ENCODE peak calls at places on chromosome 9, in six cellular contexts. R, D, E, H, P and V are unnamed samples.

GRCh38 chr9:130946778-130947617 is 8.0 kb upstream of the FIBCD1 start:
- DNase-seq in R (no peak), D (no peak), E (peak), H (peak), P (no peak), V (no peak)

GRCh38 chr9:119811030-119811429 is 441.8 kb upstream of the BRINP1 start:
- DNase-seq in R (no peak), D (no peak), E (no peak), H (peak), P (no peak), V (no peak)

GRCh38 chr9:122236681-122237080 is 7.9 kb upstream of the LHX6 start:
- DNase-seq in R (no peak), D (no peak), E (peak), H (no peak), P (no peak), V (no peak)

GRCh38 chr9:106862115-106862945 is 636 bp upstream of the ZNF462 start:
- DNase-seq in R (no peak), D (no peak), E (peak), H (peak), P (peak), V (no peak)

GRCh38 chr9:114905160-114905940 is 25.0 kb downstream of the TNFSF8 start:
- DNase-seq in R (no peak), D (no peak), E (no peak), H (no peak), P (no peak), V (no peak)

GRCh38 chr9:128136816-128137793 is 9.6 kb upstream of the PTGES2 start:
- DNase-seq in R (no peak), D (no peak), E (no peak), H (peak), P (no peak), V (no peak)

GRCh38 chr9:82334286-82334685 is 345.7 kb downstream of the SPATA31D1 start:
- DNase-seq in R (no peak), D (no peak), E (no peak), H (peak), P (no peak), V (no peak)

GRCh38 chr9:5460157-5460556 is 9.8 kb downstream of the CD274 start:
- DNase-seq in R (no peak), D (no peak), E (no peak), H (no peak), P (no peak), V (no peak)

GRCh38 chr9:112028242-112029221 is 131.9 kb downstream of the UGCG start:
- DNase-seq in R (no peak), D (no peak), E (no peak), H (no peak), P (no peak), V (peak)

GRCh38 chr9:33161589-33162132 is 5.5 kb downstream of the B4GALT1 start:
- DNase-seq in R (no peak), D (no peak), E (no peak), H (no peak), P (no peak), V (no peak)

GRCh38 chr9:22008662-22009562 is at the start of gene CDKN2B:
- DNase-seq in R (peak), D (peak), E (peak), H (peak), P (peak), V (peak)

GRCh38 chr9:135328485-135329417 is 150.8 kb upstream of the PPP1R26 start:
- DNase-seq in R (no peak), D (no peak), E (no peak), H (no peak), P (peak), V (no peak)

GRCh38 chr9:89426389-89426961 is 71.4 kb downstream of the SEMA4D start:
- DNase-seq in R (no peak), D (no peak), E (no peak), H (no peak), P (no peak), V (peak)

GRCh38 chr9:106405871-106406435 is 457.0 kb upstream of the ZNF462 start:
- DNase-seq in R (no peak), D (no peak), E (no peak), H (peak), P (no peak), V (no peak)

GRCh38 chr9:7752481-7752880 is 47.1 kb downstream of the DMAC1 start:
- DNase-seq in R (no peak), D (no peak), E (no peak), H (no peak), P (no peak), V (no peak)

GRCh38 chr9:104412238-104412637 is 91.8 kb upstream of the OR13F1 start:
- DNase-seq in R (no peak), D (no peak), E (no peak), H (peak), P (no peak), V (no peak)

GRCh38 chr9:106689089-106689488 is 173.9 kb upstream of the ZNF462 start:
- DNase-seq in R (no peak), D (no peak), E (no peak), H (peak), P (no peak), V (no peak)

GRCh38 chr9:121756477-121757285 is 105.2 kb downstream of the DAB2IP start:
- DNase-seq in R (no peak), D (no peak), E (peak), H (no peak), P (no peak), V (no peak)

GRCh38 chr9:94812343-94812742 is 85.8 kb downstream of the AOPEP start:
- DNase-seq in R (no peak), D (no peak), E (no peak), H (peak), P (no peak), V (no peak)

GRCh38 chr9:127714020-127714835 is 1.2 kb downstream of the PTRH1 start:
- DNase-seq in R (no peak), D (no peak), E (no peak), H (no peak), P (no peak), V (no peak)

GRCh38 chr9:72942451-72942850 is 10.4 kb downstream of the ALDH1A1 start:
- DNase-seq in R (no peak), D (no peak), E (no peak), H (no peak), P (no peak), V (no peak)

GRCh38 chr9:127194881-127195713 is 69.5 kb upstream of the GARNL3 start:
- DNase-seq in R (no peak), D (no peak), E (no peak), H (no peak), P (no peak), V (no peak)

GRCh38 chr9:70802206-70802605 is 319.2 kb downstream of the TRPM3 start:
- DNase-seq in R (no peak), D (no peak), E (no peak), H (peak), P (no peak), V (no peak)

GRCh38 chr9:102778756-102779155 is 216.4 kb upstream of the CYLC2 start:
- DNase-seq in R (no peak), D (no peak), E (no peak), H (no peak), P (no peak), V (no peak)

GRCh38 chr9:110871736-110872135 is 166.5 kb downstream of the LPAR1 start:
- DNase-seq in R (no peak), D (no peak), E (no peak), H (no peak), P (no peak), V (no peak)

GRCh38 chr9:69549310-69550202 is 122.6 kb downstream of the APBA1 start:
- DNase-seq in R (peak), D (no peak), E (peak), H (peak), P (no peak), V (peak)

GRCh38 chr9:134283111-134283515 is 43.1 kb upstream of the RXRA start:
- DNase-seq in R (no peak), D (no peak), E (peak), H (peak), P (peak), V (no peak)

GRCh38 chr9:93132946-93133640 is 958 bp downstream of the NINJ1 start:
- DNase-seq in R (no peak), D (no peak), E (no peak), H (peak), P (peak), V (no peak)

GRCh38 chr9:4743131-4743875 is 2.3 kb upstream of the AK3 start:
- DNase-seq in R (no peak), D (no peak), E (no peak), H (peak), P (no peak), V (no peak)

GRCh38 chr9:72149231-72149975 is at the start of gene GDA:
- DNase-seq in R (no peak), D (no peak), E (peak), H (no peak), P (no peak), V (peak)

GRCh38 chr9:630817-631216 is 210.7 kb upstream of the DMRT1 start:
- DNase-seq in R (no peak), D (no peak), E (no peak), H (no peak), P (no peak), V (no peak)

GRCh38 chr9:79939819-79940218 is 368.1 kb downstream of the TLE4 start:
- DNase-seq in R (no peak), D (no peak), E (no peak), H (no peak), P (no peak), V (no peak)

GRCh38 chr9:14341437-14342133 is 27.6 kb upstream of the NFIB start:
- DNase-seq in R (no peak), D (no peak), E (no peak), H (no peak), P (no peak), V (no peak)

GRCh38 chr9:122252796-122253195 is 11.8 kb downstream of the RBM18 start:
- DNase-seq in R (no peak), D (no peak), E (no peak), H (peak), P (no peak), V (no peak)

GRCh38 chr9:90107021-90107771 is 502.4 kb downstream of the GADD45G start:
- DNase-seq in R (no peak), D (peak), E (no peak), H (no peak), P (peak), V (no peak)

GRCh38 chr9:81549500-81550206 is 139.7 kb downstream of the TLE1 start:
- DNase-seq in R (no peak), D (no peak), E (no peak), H (no peak), P (no peak), V (no peak)